ENCODE peak calls at places on chromosomes 3 and 15, in nine cellular contexts. One of them, this sample, is unnamed.

GRCh38 chr3:171049831-171050444 is 23.4 kb upstream of the SLC2A2 start:
- DNase-seq in spleen: no peak
- DNase-seq in adrenal gland: peak; percentile 62
- DNase-seq in IMR-90: peak; percentile 61
- DNase-seq in heart left ventricle: peak; percentile 37
- DNase-seq in H1: peak; percentile 36
- DNase-seq in tibial nerve: no peak
- DNase-seq in testis: peak; percentile 55
- DNase-seq in endothelial cell of umbilical vein: peak; percentile 67
- DNase-seq in this sample: peak; percentile 72

GRCh38 chr15:48759921-48760320 is 50.9 kb downstream of the CEP152 start:
- DNase-seq in H1: no peak
- DNase-seq in tibial nerve: no peak
- DNase-seq in spleen: no peak
- DNase-seq in IMR-90: no peak
- DNase-seq in testis: no peak
- DNase-seq in heart left ventricle: no peak
- DNase-seq in endothelial cell of umbilical vein: no peak
- DNase-seq in adrenal gland: no peak
- DNase-seq in this sample: no peak

GRCh38 chr3:146975476-146975875 is 370.3 kb upstream of the PLSCR5 start:
- DNase-seq in adrenal gland: no peak
- DNase-seq in testis: no peak
- DNase-seq in heart left ventricle: no peak
- DNase-seq in H1: no peak
- DNase-seq in spleen: no peak
- DNase-seq in endothelial cell of umbilical vein: peak; percentile 79
- DNase-seq in IMR-90: no peak
- DNase-seq in tibial nerve: no peak
- DNase-seq in this sample: no peak

GRCh38 chr3:82001276-82001953 is 240.0 kb upstream of the GBE1 start:
- DNase-seq in adrenal gland: no peak
- DNase-seq in heart left ventricle: no peak
- DNase-seq in testis: no peak
- DNase-seq in IMR-90: no peak
- DNase-seq in H1: no peak
- DNase-seq in endothelial cell of umbilical vein: no peak
- DNase-seq in spleen: no peak
- DNase-seq in tibial nerve: no peak
- DNase-seq in this sample: no peak

GRCh38 chr3:151576524-151576923 is 115.7 kb upstream of the IGSF10 start:
- DNase-seq in tibial nerve: no peak
- DNase-seq in adrenal gland: no peak
- DNase-seq in H1: no peak
- DNase-seq in endothelial cell of umbilical vein: no peak
- DNase-seq in IMR-90: no peak
- DNase-seq in heart left ventricle: no peak
- DNase-seq in spleen: no peak
- DNase-seq in testis: no peak
- DNase-seq in this sample: no peak

GRCh38 chr15:27087651-27088583 is 116.9 kb downstream of the GABRG3 start:
- DNase-seq in adrenal gland: no peak
- DNase-seq in heart left ventricle: no peak
- DNase-seq in testis: no peak
- DNase-seq in spleen: no peak
- DNase-seq in H1: no peak
- DNase-seq in endothelial cell of umbilical vein: no peak
- DNase-seq in tibial nerve: no peak
- DNase-seq in IMR-90: no peak
- DNase-seq in this sample: no peak

GRCh38 chr3:24192469-24193056 is 247.5 kb downstream of the NR1D2 start:
- DNase-seq in endothelial cell of umbilical vein: no peak
- DNase-seq in heart left ventricle: no peak
- DNase-seq in IMR-90: no peak
- DNase-seq in tibial nerve: no peak
- DNase-seq in spleen: no peak
- DNase-seq in testis: no peak
- DNase-seq in H1: no peak
- DNase-seq in adrenal gland: no peak
- DNase-seq in this sample: no peak

GRCh38 chr3:43345877-43346276 is 59.5 kb downstream of the SNRK start:
- DNase-seq in testis: no peak
- DNase-seq in endothelial cell of umbilical vein: no peak
- DNase-seq in heart left ventricle: no peak
- DNase-seq in H1: no peak
- DNase-seq in spleen: no peak
- DNase-seq in IMR-90: peak; percentile 69
- DNase-seq in tibial nerve: no peak
- DNase-seq in adrenal gland: no peak
- DNase-seq in this sample: no peak

GRCh38 chr15:67819636-67820035 is 5.7 kb upstream of the SKOR1 start:
- DNase-seq in endothelial cell of umbilical vein: no peak
- DNase-seq in spleen: peak; percentile 54
- DNase-seq in heart left ventricle: no peak
- DNase-seq in tibial nerve: no peak
- DNase-seq in H1: no peak
- DNase-seq in adrenal gland: no peak
- DNase-seq in testis: no peak
- DNase-seq in IMR-90: no peak
- DNase-seq in this sample: no peak

DNA sequence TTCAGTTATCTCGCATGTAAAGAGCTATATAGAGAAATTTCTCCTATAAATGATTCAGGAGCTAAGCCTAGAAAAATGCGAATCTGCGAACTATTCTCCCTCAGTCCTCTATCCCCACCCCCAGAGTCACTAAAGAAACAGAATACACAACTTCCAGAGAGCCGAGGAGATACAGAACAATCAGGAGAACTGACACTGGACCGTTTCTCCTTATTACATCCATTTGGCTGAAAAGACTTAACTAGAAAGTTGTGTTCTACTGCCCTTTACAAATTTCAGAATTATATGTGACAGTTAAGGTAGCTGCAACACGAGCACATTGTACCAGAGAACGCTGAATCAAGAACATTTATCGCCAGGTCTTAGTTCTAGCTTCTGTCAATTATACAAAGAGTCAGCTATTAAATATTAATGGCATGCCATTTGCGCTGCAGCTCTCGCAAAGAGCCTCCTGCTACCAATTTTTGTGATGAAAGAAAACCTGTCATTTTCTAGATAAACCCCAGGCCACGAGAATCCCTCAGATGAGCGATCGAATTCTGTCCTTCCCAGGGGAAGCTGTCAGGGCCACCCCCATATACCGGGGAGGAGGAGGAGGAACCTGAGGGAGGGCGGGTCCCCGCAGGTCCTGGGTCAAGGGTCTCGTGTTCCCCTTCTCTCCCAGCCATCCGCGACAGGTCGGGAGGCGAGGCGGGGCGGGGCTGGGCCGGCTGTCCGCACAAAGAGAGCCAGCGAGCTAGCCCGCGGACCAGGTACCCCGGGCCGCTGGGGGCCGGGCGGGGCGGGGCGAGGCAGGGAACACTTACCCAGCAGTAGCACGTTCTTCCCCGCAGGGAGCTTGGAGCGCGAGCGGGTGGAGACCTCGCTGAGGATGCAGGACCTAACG is 875 bp downstream of the DYNC1LI1 start:
- DNase-seq in tibial nerve: peak; percentile 15
- DNase-seq in IMR-90: peak; percentile 23
- DNase-seq in H1: peak; percentile 65
- DNase-seq in adrenal gland: peak; percentile 60
- DNase-seq in endothelial cell of umbilical vein: peak; percentile 59
- DNase-seq in spleen: peak; percentile 93
- DNase-seq in heart left ventricle: peak; percentile 70
- DNase-seq in testis: peak; percentile 65
- DNase-seq in this sample: peak; percentile 76
- TF ChIP-seq POLR2A in tibial nerve: no peak
- TF ChIP-seq POLR2A in IMR-90: no peak
- TF ChIP-seq POLR2A in H1: peak; percentile 91
- TF ChIP-seq POLR2A in adrenal gland: no peak
- TF ChIP-seq POLR2A in endothelial cell of umbilical vein: no peak
- TF ChIP-seq POLR2A in spleen: no peak
- TF ChIP-seq POLR2A in heart left ventricle: no peak
- TF ChIP-seq POLR2A in testis: no peak
- TF ChIP-seq POLR2A in this sample: no peak

GRCh38 chr15:74414081-74414580 is 19.6 kb downstream of the SEMA7A start:
- DNase-seq in testis: no peak
- DNase-seq in tibial nerve: no peak
- DNase-seq in spleen: no peak
- DNase-seq in IMR-90: no peak
- DNase-seq in adrenal gland: no peak
- DNase-seq in H1: no peak
- DNase-seq in heart left ventricle: no peak
- DNase-seq in endothelial cell of umbilical vein: no peak
- DNase-seq in this sample: no peak

GRCh38 chr15:74417230-74417629 is 16.5 kb downstream of the SEMA7A start:
- DNase-seq in heart left ventricle: peak; percentile 49
- DNase-seq in H1: no peak
- DNase-seq in tibial nerve: no peak
- DNase-seq in testis: peak; percentile 48
- DNase-seq in adrenal gland: no peak
- DNase-seq in endothelial cell of umbilical vein: no peak
- DNase-seq in IMR-90: peak; percentile 83
- DNase-seq in spleen: no peak
- DNase-seq in this sample: no peak

GRCh38 chr15:74415966-74416916 is 17.5 kb downstream of the SEMA7A start:
- DNase-seq in IMR-90: no peak
- DNase-seq in heart left ventricle: no peak
- DNase-seq in tibial nerve: no peak
- DNase-seq in endothelial cell of umbilical vein: no peak
- DNase-seq in adrenal gland: no peak
- DNase-seq in spleen: no peak
- DNase-seq in testis: no peak
- DNase-seq in H1: no peak
- DNase-seq in this sample: no peak

GRCh38 chr15:74413350-74414080 is 20.2 kb downstream of the SEMA7A start:
- DNase-seq in H1: no peak
- DNase-seq in tibial nerve: no peak
- DNase-seq in spleen: no peak
- DNase-seq in IMR-90: no peak
- DNase-seq in testis: no peak
- DNase-seq in heart left ventricle: no peak
- DNase-seq in endothelial cell of umbilical vein: no peak
- DNase-seq in adrenal gland: no peak
- DNase-seq in this sample: no peak

GRCh38 chr15:74414603-74415338 is 19.0 kb downstream of the SEMA7A start:
- DNase-seq in tibial nerve: no peak
- DNase-seq in testis: no peak
- DNase-seq in spleen: no peak
- DNase-seq in heart left ventricle: no peak
- DNase-seq in IMR-90: no peak
- DNase-seq in endothelial cell of umbilical vein: no peak
- DNase-seq in H1: no peak
- DNase-seq in adrenal gland: no peak
- DNase-seq in this sample: no peak
- H3K4me1 ChIP-seq in tibial nerve: peaks cover 49% of the 10 kb centered on the region
- H3K4me1 ChIP-seq in testis: peaks cover 55% of the 10 kb centered on the region
- H3K4me1 ChIP-seq in spleen: peaks cover 26% of the 10 kb centered on the region
- H3K4me1 ChIP-seq in heart left ventricle: peaks cover 7% of the 10 kb centered on the region
- H3K4me1 ChIP-seq in IMR-90: peaks cover 8% of the 10 kb centered on the region
- H3K4me1 ChIP-seq in endothelial cell of umbilical vein: no peaks in the 10 kb centered on the region
- H3K4me1 ChIP-seq in H1: no peaks in the 10 kb centered on the region
- H3K4me1 ChIP-seq in adrenal gland: peaks cover 16% of the 10 kb centered on the region
- H3K4me1 ChIP-seq in this sample: no peaks in the 10 kb centered on the region

DNA sequence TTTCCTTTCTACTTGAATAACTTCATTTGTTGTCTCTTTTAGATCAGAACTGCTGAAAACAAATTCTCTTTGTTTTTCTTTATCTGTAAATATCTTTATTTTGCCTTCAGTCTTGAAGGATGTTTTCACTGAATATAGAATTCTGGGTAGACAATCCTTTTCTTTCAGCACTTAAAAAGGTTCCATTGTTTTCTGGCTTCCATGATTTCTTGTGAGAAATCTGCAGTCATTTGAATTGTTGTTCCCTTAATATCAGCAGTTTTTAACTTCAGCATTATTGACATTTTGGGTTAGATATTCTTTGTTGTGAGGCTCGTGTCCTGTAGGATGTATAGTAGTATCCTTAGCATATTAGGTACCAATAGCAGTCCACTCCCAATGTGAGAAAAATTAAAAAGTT is 65.8 kb downstream of the SV2B start:
- DNase-seq in endothelial cell of umbilical vein: no peak
- DNase-seq in H1: no peak
- DNase-seq in testis: no peak
- DNase-seq in spleen: no peak
- DNase-seq in heart left ventricle: no peak
- DNase-seq in adrenal gland: no peak
- DNase-seq in IMR-90: no peak
- DNase-seq in tibial nerve: no peak
- DNase-seq in this sample: no peak
- H3K9me3 ChIP-seq in endothelial cell of umbilical vein: no peaks in the 10 kb centered on the region
- H3K9me3 ChIP-seq in H1: peaks cover 15% of the 10 kb centered on the region
- H3K9me3 ChIP-seq in testis: no peaks in the 10 kb centered on the region
- H3K9me3 ChIP-seq in spleen: peaks cover 53% of the 10 kb centered on the region
- H3K9me3 ChIP-seq in heart left ventricle: peaks cover 10% of the 10 kb centered on the region
- H3K9me3 ChIP-seq in adrenal gland: no peaks in the 10 kb centered on the region
- H3K9me3 ChIP-seq in IMR-90: no peaks in the 10 kb centered on the region
- H3K9me3 ChIP-seq in tibial nerve: no peaks in the 10 kb centered on the region
- H3K9me3 ChIP-seq in this sample: no peaks in the 10 kb centered on the region

GRCh38 chr15:59656935-59657634 is at the start of gene GTF2A2:
- DNase-seq in IMR-90: peak; percentile 92
- DNase-seq in heart left ventricle: peak; percentile 96
- DNase-seq in testis: peak; percentile 98
- DNase-seq in tibial nerve: peak; percentile 84
- DNase-seq in adrenal gland: peak; percentile 93
- DNase-seq in spleen: peak; percentile 99
- DNase-seq in H1: peak; percentile 84
- DNase-seq in endothelial cell of umbilical vein: peak; percentile 95
- DNase-seq in this sample: peak; percentile 95
- TF ChIP-seq POLR2A in IMR-90: peak; percentile 88
- TF ChIP-seq POLR2A in heart left ventricle: no peak
- TF ChIP-seq POLR2A in testis: peak; percentile 27
- TF ChIP-seq POLR2A in tibial nerve: no peak
- TF ChIP-seq POLR2A in adrenal gland: peak; percentile 39
- TF ChIP-seq POLR2A in spleen: peak; percentile 47
- TF ChIP-seq POLR2A in H1: peak; percentile 46
- TF ChIP-seq POLR2A in endothelial cell of umbilical vein: peak; percentile 96
- TF ChIP-seq POLR2A in this sample: peak; percentile 79

GRCh38 chr3:52541050-52541449 is 4.6 kb downstream of the UQCC5 start:
- DNase-seq in heart left ventricle: no peak
- DNase-seq in IMR-90: no peak
- DNase-seq in testis: no peak
- DNase-seq in spleen: no peak
- DNase-seq in endothelial cell of umbilical vein: no peak
- DNase-seq in tibial nerve: no peak
- DNase-seq in H1: no peak
- DNase-seq in adrenal gland: no peak
- DNase-seq in this sample: no peak
- H3K4me1 ChIP-seq in heart left ventricle: peaks cover 37% of the 10 kb centered on the region
- H3K4me1 ChIP-seq in IMR-90: peaks cover 9% of the 10 kb centered on the region
- H3K4me1 ChIP-seq in testis: peaks cover 24% of the 10 kb centered on the region
- H3K4me1 ChIP-seq in spleen: peaks cover 20% of the 10 kb centered on the region
- H3K4me1 ChIP-seq in endothelial cell of umbilical vein: peaks cover 22% of the 10 kb centered on the region
- H3K4me1 ChIP-seq in tibial nerve: peaks cover 16% of the 10 kb centered on the region
- H3K4me1 ChIP-seq in H1: peaks cover 15% of the 10 kb centered on the region
- H3K4me1 ChIP-seq in adrenal gland: peaks cover 56% of the 10 kb centered on the region
- H3K4me1 ChIP-seq in this sample: peaks cover 34% of the 10 kb centered on the region